ENCODE peak calls at places on chromosome 17, in nine cellular contexts. One of them, this sample, is unnamed.
A peak's percentile ranks its signal among the peaks of the same experiment; 100 is the strongest.

GRCh38 chr17:73493212-73493814 is 150.9 kb downstream of the SDK2 start:
- DNase-seq in right lobe of liver: no peak
- DNase-seq in transverse colon: no peak
- DNase-seq in adrenal gland: no peak
- DNase-seq in prostate gland: no peak
- DNase-seq in uterus: no peak
- DNase-seq in body of pancreas: no peak
- DNase-seq in endothelial cell of umbilical vein: no peak
- DNase-seq in stomach: no peak
- DNase-seq in this sample: no peak

GRCh38 chr17:13835151-13835550 is 233.4 kb upstream of the HS3ST3A1 start:
- DNase-seq in uterus: no peak
- DNase-seq in endothelial cell of umbilical vein: no peak
- DNase-seq in stomach: no peak
- DNase-seq in prostate gland: no peak
- DNase-seq in body of pancreas: no peak
- DNase-seq in transverse colon: no peak
- DNase-seq in right lobe of liver: no peak
- DNase-seq in adrenal gland: no peak
- DNase-seq in this sample: no peak

GRCh38 chr17:28715217-28715616 is 2.5 kb downstream of the RAB34 start:
- DNase-seq in adrenal gland: no peak
- DNase-seq in stomach: no peak
- DNase-seq in uterus: no peak
- DNase-seq in body of pancreas: no peak
- DNase-seq in right lobe of liver: no peak
- DNase-seq in transverse colon: no peak
- DNase-seq in prostate gland: no peak
- DNase-seq in endothelial cell of umbilical vein: no peak
- DNase-seq in this sample: no peak

GRCh38 chr17:55175788-55176425 is 88.9 kb upstream of the HLF start:
- DNase-seq in body of pancreas: no peak
- DNase-seq in endothelial cell of umbilical vein: no peak
- DNase-seq in stomach: no peak
- DNase-seq in uterus: no peak
- DNase-seq in transverse colon: no peak
- DNase-seq in prostate gland: no peak
- DNase-seq in right lobe of liver: no peak
- DNase-seq in adrenal gland: no peak
- DNase-seq in this sample: no peak

GRCh38 chr17:53150101-53150698 is 672.5 kb upstream of the KIF2B start:
- DNase-seq in prostate gland: no peak
- DNase-seq in adrenal gland: no peak
- DNase-seq in uterus: no peak
- DNase-seq in endothelial cell of umbilical vein: no peak
- DNase-seq in stomach: no peak
- DNase-seq in body of pancreas: no peak
- DNase-seq in right lobe of liver: no peak
- DNase-seq in transverse colon: no peak
- DNase-seq in this sample: no peak

GRCh38 chr17:38415250-38416194 is 12.7 kb upstream of the ARHGAP23 start:
- DNase-seq in uterus: no peak
- DNase-seq in prostate gland: no peak
- DNase-seq in body of pancreas: no peak
- DNase-seq in adrenal gland: no peak
- DNase-seq in endothelial cell of umbilical vein: no peak
- DNase-seq in stomach: no peak
- DNase-seq in transverse colon: peak; percentile 40
- DNase-seq in right lobe of liver: no peak
- DNase-seq in this sample: no peak

GRCh38 chr17:80187493-80187892 is 17.7 kb downstream of the CARD14 start:
- DNase-seq in endothelial cell of umbilical vein: no peak
- DNase-seq in body of pancreas: peak; percentile 77
- DNase-seq in right lobe of liver: no peak
- DNase-seq in uterus: peak; percentile 27
- DNase-seq in transverse colon: peak; percentile 74
- DNase-seq in prostate gland: peak; percentile 82
- DNase-seq in stomach: peak; percentile 79
- DNase-seq in adrenal gland: peak; percentile 73
- DNase-seq in this sample: peak; percentile 83

GRCh38 chr17:38584350-38584925 is 21.3 kb downstream of the SRCIN1 start:
- DNase-seq in stomach: peak; percentile 79
- DNase-seq in transverse colon: peak; percentile 73
- DNase-seq in right lobe of liver: peak; percentile 80
- DNase-seq in adrenal gland: peak; percentile 65
- DNase-seq in uterus: peak; percentile 31
- DNase-seq in endothelial cell of umbilical vein: peak; percentile 28
- DNase-seq in body of pancreas: peak; percentile 77
- DNase-seq in prostate gland: peak; percentile 56
- DNase-seq in this sample: peak; percentile 78

GRCh38 chr17:39114744-39115534 is 36.5 kb downstream of the PLXDC1 start:
- DNase-seq in endothelial cell of umbilical vein: no peak
- DNase-seq in right lobe of liver: no peak
- DNase-seq in prostate gland: no peak
- DNase-seq in adrenal gland: no peak
- DNase-seq in stomach: no peak
- DNase-seq in body of pancreas: peak; percentile 45
- DNase-seq in uterus: peak; percentile 41
- DNase-seq in transverse colon: no peak
- DNase-seq in this sample: peak; percentile 74

GRCh38 chr17:57257213-57257873 is 1.0 kb downstream of the MSI2 start:
- DNase-seq in prostate gland: peak; percentile 27
- DNase-seq in right lobe of liver: no peak
- DNase-seq in endothelial cell of umbilical vein: peak; percentile 14
- DNase-seq in body of pancreas: no peak
- DNase-seq in uterus: no peak
- DNase-seq in transverse colon: peak; percentile 20
- DNase-seq in stomach: no peak
- DNase-seq in adrenal gland: no peak
- DNase-seq in this sample: no peak

GRCh38 chr17:6163632-6164319 is 93.6 kb downstream of the WSCD1 start:
- DNase-seq in endothelial cell of umbilical vein: peak; percentile 32
- DNase-seq in body of pancreas: no peak
- DNase-seq in right lobe of liver: no peak
- DNase-seq in stomach: no peak
- DNase-seq in prostate gland: no peak
- DNase-seq in uterus: no peak
- DNase-seq in adrenal gland: no peak
- DNase-seq in transverse colon: no peak
- DNase-seq in this sample: no peak

GRCh38 chr17:61409301-61410099 is 9.9 kb downstream of the TBX2 start:
- DNase-seq in transverse colon: peak; percentile 54
- DNase-seq in prostate gland: peak; percentile 56
- DNase-seq in stomach: peak; percentile 69
- DNase-seq in right lobe of liver: peak; percentile 69
- DNase-seq in body of pancreas: peak; percentile 55
- DNase-seq in uterus: peak; percentile 61
- DNase-seq in endothelial cell of umbilical vein: no peak
- DNase-seq in adrenal gland: peak; percentile 65
- DNase-seq in this sample: peak; percentile 68

GRCh38 chr17:82611140-82612058 is 36.8 kb downstream of the WDR45B start:
- DNase-seq in endothelial cell of umbilical vein: no peak
- DNase-seq in uterus: peak; percentile 67
- DNase-seq in right lobe of liver: no peak
- DNase-seq in adrenal gland: no peak
- DNase-seq in prostate gland: no peak
- DNase-seq in body of pancreas: no peak
- DNase-seq in stomach: no peak
- DNase-seq in transverse colon: no peak
- DNase-seq in this sample: no peak

GRCh38 chr17:71438631-71439146 is 682.1 kb upstream of the SOX9 start:
- DNase-seq in uterus: no peak
- DNase-seq in adrenal gland: no peak
- DNase-seq in prostate gland: no peak
- DNase-seq in endothelial cell of umbilical vein: peak; percentile 1
- DNase-seq in stomach: no peak
- DNase-seq in body of pancreas: peak; percentile 34
- DNase-seq in right lobe of liver: no peak
- DNase-seq in transverse colon: no peak
- DNase-seq in this sample: no peak

GRCh38 chr17:58092797-58093385 is 9.7 kb downstream of the DYNLL2 start:
- DNase-seq in endothelial cell of umbilical vein: no peak
- DNase-seq in adrenal gland: no peak
- DNase-seq in transverse colon: no peak
- DNase-seq in uterus: no peak
- DNase-seq in right lobe of liver: no peak
- DNase-seq in stomach: no peak
- DNase-seq in body of pancreas: no peak
- DNase-seq in prostate gland: no peak
- DNase-seq in this sample: no peak

GRCh38 chr17:34780438-34780837 is 180.8 kb downstream of the CCT6B start:
- DNase-seq in body of pancreas: no peak
- DNase-seq in endothelial cell of umbilical vein: no peak
- DNase-seq in adrenal gland: no peak
- DNase-seq in stomach: no peak
- DNase-seq in right lobe of liver: no peak
- DNase-seq in uterus: no peak
- DNase-seq in transverse colon: no peak
- DNase-seq in prostate gland: no peak
- DNase-seq in this sample: no peak
- TF ChIP-seq POLR2A in body of pancreas: no peak
- TF ChIP-seq POLR2A in endothelial cell of umbilical vein: no peak
- TF ChIP-seq POLR2A in adrenal gland: no peak
- TF ChIP-seq POLR2A in stomach: no peak
- TF ChIP-seq POLR2A in right lobe of liver: no peak
- TF ChIP-seq POLR2A in uterus: no peak
- TF ChIP-seq POLR2A in transverse colon: no peak
- TF ChIP-seq POLR2A in prostate gland: no peak
- TF ChIP-seq POLR2A in this sample: no peak

GRCh38 chr17:16935786-16936185 is 36.1 kb downstream of the TNFRSF13B start:
- DNase-seq in endothelial cell of umbilical vein: no peak
- DNase-seq in transverse colon: peak; percentile 6
- DNase-seq in body of pancreas: no peak
- DNase-seq in prostate gland: no peak
- DNase-seq in stomach: no peak
- DNase-seq in adrenal gland: no peak
- DNase-seq in right lobe of liver: peak; percentile 13
- DNase-seq in uterus: no peak
- DNase-seq in this sample: peak; percentile 32
- H3K27me3 ChIP-seq in endothelial cell of umbilical vein: peaks cover 3% of the 10 kb centered on the region
- H3K27me3 ChIP-seq in transverse colon: no peaks in the 10 kb centered on the region
- H3K27me3 ChIP-seq in body of pancreas: no peaks in the 10 kb centered on the region
- H3K27me3 ChIP-seq in prostate gland: peaks cover 2% of the 10 kb centered on the region
- H3K27me3 ChIP-seq in stomach: peaks cover 47% of the 10 kb centered on the region
- H3K27me3 ChIP-seq in adrenal gland: no peaks in the 10 kb centered on the region
- H3K27me3 ChIP-seq in right lobe of liver: no peaks in the 10 kb centered on the region
- H3K27me3 ChIP-seq in uterus: no peaks in the 10 kb centered on the region
- H3K27me3 ChIP-seq in this sample: no peaks in the 10 kb centered on the region

GRCh38 chr17:49996121-49996494 is 1.1 kb upstream of the DLX3 start:
- DNase-seq in adrenal gland: no peak
- DNase-seq in transverse colon: no peak
- DNase-seq in body of pancreas: no peak
- DNase-seq in prostate gland: no peak
- DNase-seq in stomach: no peak
- DNase-seq in right lobe of liver: no peak
- DNase-seq in uterus: no peak
- DNase-seq in endothelial cell of umbilical vein: no peak
- DNase-seq in this sample: no peak

GRCh38 chr17:49992933-49993422 is 2.0 kb downstream of the DLX3 start:
- DNase-seq in endothelial cell of umbilical vein: no peak
- DNase-seq in transverse colon: no peak
- DNase-seq in prostate gland: no peak
- DNase-seq in adrenal gland: no peak
- DNase-seq in body of pancreas: no peak
- DNase-seq in stomach: no peak
- DNase-seq in uterus: no peak
- DNase-seq in right lobe of liver: no peak
- DNase-seq in this sample: no peak

GRCh38 chr17:49995055-49995738 is at the start of gene DLX3:
- DNase-seq in adrenal gland: peak; percentile 79
- DNase-seq in body of pancreas: peak; percentile 81
- DNase-seq in transverse colon: peak; percentile 60
- DNase-seq in endothelial cell of umbilical vein: peak; percentile 45
- DNase-seq in uterus: peak; percentile 38
- DNase-seq in right lobe of liver: no peak
- DNase-seq in stomach: peak; percentile 81
- DNase-seq in prostate gland: peak; percentile 88
- DNase-seq in this sample: peak; percentile 86

GRCh38 chr17:49993423-49994037 is 1.5 kb downstream of the DLX3 start:
- DNase-seq in prostate gland: peak; percentile 33
- DNase-seq in right lobe of liver: no peak
- DNase-seq in adrenal gland: no peak
- DNase-seq in transverse colon: no peak
- DNase-seq in endothelial cell of umbilical vein: no peak
- DNase-seq in stomach: peak; percentile 43
- DNase-seq in uterus: no peak
- DNase-seq in body of pancreas: peak; percentile 49
- DNase-seq in this sample: no peak

DNA sequence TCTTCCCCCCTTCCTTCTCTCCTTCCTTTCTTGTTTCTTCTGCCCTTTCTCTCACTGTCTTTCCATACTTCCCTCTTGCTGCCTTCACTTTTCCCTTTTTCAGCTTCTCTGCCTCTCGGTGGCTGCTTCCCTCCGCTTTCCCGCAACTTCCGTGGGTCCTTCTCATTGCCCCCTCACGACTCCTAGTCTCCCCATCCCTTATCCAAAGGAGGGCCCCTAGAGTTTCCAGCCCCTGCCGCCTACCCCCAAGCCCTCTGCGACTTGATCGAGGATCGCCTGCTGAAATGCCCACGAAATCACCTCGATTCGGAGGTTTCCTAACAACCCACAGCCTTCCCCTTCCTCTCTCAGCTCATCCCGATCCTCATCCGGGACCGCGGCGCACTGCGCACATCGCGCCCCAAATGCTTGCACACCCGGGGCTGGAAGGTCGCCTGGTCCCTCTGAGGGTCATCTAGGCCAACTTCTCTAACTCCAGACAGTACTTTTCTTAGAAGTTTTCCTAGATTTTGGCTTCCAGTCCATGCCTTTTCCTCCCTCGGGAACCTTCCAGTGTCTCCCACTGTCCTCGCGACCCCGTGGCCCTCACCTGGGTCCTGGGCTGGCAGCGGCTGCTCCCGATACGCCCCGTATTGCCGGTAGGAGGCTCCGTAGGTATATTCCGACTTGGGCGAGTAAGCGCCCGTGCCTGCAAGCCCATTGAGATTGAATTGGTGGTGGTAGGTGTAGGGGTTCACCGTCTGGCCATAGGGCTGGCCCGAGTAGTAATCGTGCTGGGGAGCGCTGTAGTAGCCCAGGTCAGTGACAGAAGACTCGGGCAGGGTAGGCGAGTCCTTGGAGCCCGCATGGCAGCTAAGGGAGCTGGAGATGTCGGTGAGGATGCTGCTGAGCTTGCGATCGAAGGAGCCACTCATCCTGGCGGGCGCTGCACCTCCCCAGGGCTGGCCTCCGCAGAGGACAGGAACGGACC is 654 bp downstream of the DLX3 start:
- DNase-seq in body of pancreas: no peak
- DNase-seq in adrenal gland: no peak
- DNase-seq in right lobe of liver: no peak
- DNase-seq in prostate gland: no peak
- DNase-seq in stomach: no peak
- DNase-seq in endothelial cell of umbilical vein: peak; percentile 11
- DNase-seq in uterus: no peak
- DNase-seq in transverse colon: no peak
- DNase-seq in this sample: no peak
- H3K4me3 ChIP-seq in body of pancreas: no peak overlapping the region
- H3K4me3 ChIP-seq in adrenal gland: no peak overlapping the region
- H3K4me3 ChIP-seq in right lobe of liver: peak overlapping the region; percentile 9
- H3K4me3 ChIP-seq in prostate gland: peak overlapping the region; percentile 43
- H3K4me3 ChIP-seq in stomach: peak overlapping the region; percentile 55
- H3K4me3 ChIP-seq in endothelial cell of umbilical vein: no peak overlapping the region
- H3K4me3 ChIP-seq in uterus: peak overlapping the region; percentile 7
- H3K4me3 ChIP-seq in transverse colon: no peak overlapping the region
- H3K4me3 ChIP-seq in this sample: peak overlapping the region; percentile 37

GRCh38 chr17:50866950-50867855 is 1.0 kb upstream of the TOB1 start:
- DNase-seq in adrenal gland: peak; percentile 97
- DNase-seq in body of pancreas: peak; percentile 97
- DNase-seq in prostate gland: peak; percentile 98
- DNase-seq in transverse colon: peak; percentile 96
- DNase-seq in uterus: peak; percentile 94
- DNase-seq in stomach: peak; percentile 96
- DNase-seq in endothelial cell of umbilical vein: peak; percentile 97
- DNase-seq in right lobe of liver: peak; percentile 98
- DNase-seq in this sample: peak; percentile 98
- TF ChIP-seq POLR2A in adrenal gland: peak; percentile 92
- TF ChIP-seq POLR2A in body of pancreas: peak; percentile 78
- TF ChIP-seq POLR2A in prostate gland: peak; percentile 85
- TF ChIP-seq POLR2A in transverse colon: peak; percentile 97
- TF ChIP-seq POLR2A in uterus: peak; percentile 50
- TF ChIP-seq POLR2A in stomach: no peak
- TF ChIP-seq POLR2A in endothelial cell of umbilical vein: peak; percentile 62
- TF ChIP-seq POLR2A in right lobe of liver: peak; percentile 90
- TF ChIP-seq POLR2A in this sample: peak; percentile 48